ENCODE peak calls at places on chromosomes 11 and 22, in six cellular contexts. C is uterus, M is AG10803, L is cardiac muscle cell, B is MCF 10A, F is AG09309. X is an unnamed sample.
A peak's percentile ranks its signal among the peaks of the same experiment; 100 is the strongest.

GRCh38 chr22:44286673-44287072 is 26.1 kb downstream of the SHISAL1 start:
- DNase-seq in C (no peak), M (peak; percentile 84), L (peak; percentile 21), B (no peak), F (no peak), X (no peak)

GRCh38 chr11:61602775-61603569 is 22.1 kb upstream of the SYT7 start:
- DNase-seq in C (peak; percentile 93), M (peak; percentile 97), L (peak; percentile 97), B (peak; percentile 97), F (peak; percentile 94), X (no peak)

GRCh38 chr22:44026630-44027511 is 2.8 kb downstream of the PARVB start:
- DNase-seq in C (peak; percentile 38), M (peak; percentile 61), L (peak; percentile 62), B (no peak), F (no peak), X (no peak)

GRCh38 chr22:35619336-35620094 is 2.4 kb upstream of the MB start:
- DNase-seq in C (no peak), M (no peak), L (no peak), B (no peak), F (no peak), X (no peak)

GRCh38 chr22:35887296-35887875 is 141.2 kb downstream of the RBFOX2 start:
- DNase-seq in C (no peak), M (no peak), L (no peak), B (no peak), F (no peak), X (peak; percentile 62)

GRCh38 chr11:89487016-89487415 is 4.2 kb downstream of the NOX4 start:
- DNase-seq in C (no peak), M (peak; percentile 50), L (no peak), B (no peak), F (no peak), X (no peak)

GRCh38 chr22:30843245-30843644 is 125.3 kb downstream of the MORC2 start:
- DNase-seq in C (no peak), M (no peak), L (peak; percentile 24), B (peak; percentile 98), F (no peak), X (no peak)

GRCh38 chr11:10026514-10026913 is 267.5 kb downstream of the SBF2 start:
- DNase-seq in C (no peak), M (peak; percentile 61), L (peak; percentile 81), B (peak; percentile 8), F (no peak), X (no peak)

GRCh38 chr11:115778928-115779650 is 274.9 kb upstream of the CADM1 start:
- DNase-seq in C (no peak), M (no peak), L (no peak), B (no peak), F (no peak), X (no peak)

GRCh38 chr22:33743756-33744155 is 176.5 kb downstream of the LARGE1 start:
- DNase-seq in C (no peak), M (no peak), L (no peak), B (no peak), F (no peak), X (no peak)

GRCh38 chr11:75465701-75466531 is 32.9 kb upstream of the KLHL35 start:
- DNase-seq in C (no peak), M (peak; percentile 71), L (peak; percentile 61), B (no peak), F (no peak), X (no peak)

GRCh38 chr22:26592368-26593015 is 2.6 kb upstream of the TPST2 start:
- DNase-seq in C (no peak), M (no peak), L (no peak), B (no peak), F (no peak), X (no peak)

GRCh38 chr11:130533871-130534270 is 85.4 kb downstream of the ADAMTS15 start:
- DNase-seq in C (no peak), M (no peak), L (no peak), B (no peak), F (no peak), X (no peak)

GRCh38 chr11:67118059-67118766 is 850 bp upstream of the KDM2A start:
- DNase-seq in C (peak; percentile 51), M (peak; percentile 27), L (peak; percentile 46), B (no peak), F (no peak), X (peak; percentile 70)

GRCh38 chr22:27474711-27475547 is 326.6 kb downstream of the MN1 start:
- DNase-seq in C (peak; percentile 24), M (peak; percentile 93), L (peak; percentile 89), B (peak; percentile 98), F (peak; percentile 43), X (peak; percentile 80)

GRCh38 chr11:66022401-66023185 is 3.7 kb downstream of the CATSPER1 start:
- DNase-seq in C (peak; percentile 75), M (peak; percentile 46), L (peak; percentile 69), B (peak; percentile 58), F (no peak), X (peak; percentile 73)

GRCh38 chr11:65316979-65317786 is 2.5 kb downstream of the CDC42EP2 start:
- DNase-seq in C (peak; percentile 71), M (peak; percentile 94), L (peak; percentile 71), B (peak; percentile 84), F (peak; percentile 67), X (no peak)

GRCh38 chr22:36395922-36396321 is 8.2 kb upstream of the MYH9 start:
- DNase-seq in C (no peak), M (peak; percentile 35), L (peak; percentile 74), B (no peak), F (no peak), X (peak; percentile 45)

GRCh38 chr11:92482502-92482901 is 257.9 kb downstream of the FAT3 start:
- DNase-seq in C (no peak), M (no peak), L (no peak), B (no peak), F (no peak), X (no peak)

GRCh38 chr11:75380716-75381420 is 18.4 kb upstream of the RPS3 start:
- DNase-seq in C (no peak), M (no peak), L (no peak), B (no peak), F (no peak), X (peak; percentile 90)

GRCh38 chr11:119683783-119684182 is 45.2 kb downstream of the NECTIN1 start:
- DNase-seq in C (no peak), M (no peak), L (no peak), B (no peak), F (no peak), X (no peak)

GRCh38 chr11:65713212-65713969 is 1.3 kb downstream of the KAT5 start:
- DNase-seq in C (no peak), M (no peak), L (no peak), B (no peak), F (no peak), X (no peak)

DNA sequence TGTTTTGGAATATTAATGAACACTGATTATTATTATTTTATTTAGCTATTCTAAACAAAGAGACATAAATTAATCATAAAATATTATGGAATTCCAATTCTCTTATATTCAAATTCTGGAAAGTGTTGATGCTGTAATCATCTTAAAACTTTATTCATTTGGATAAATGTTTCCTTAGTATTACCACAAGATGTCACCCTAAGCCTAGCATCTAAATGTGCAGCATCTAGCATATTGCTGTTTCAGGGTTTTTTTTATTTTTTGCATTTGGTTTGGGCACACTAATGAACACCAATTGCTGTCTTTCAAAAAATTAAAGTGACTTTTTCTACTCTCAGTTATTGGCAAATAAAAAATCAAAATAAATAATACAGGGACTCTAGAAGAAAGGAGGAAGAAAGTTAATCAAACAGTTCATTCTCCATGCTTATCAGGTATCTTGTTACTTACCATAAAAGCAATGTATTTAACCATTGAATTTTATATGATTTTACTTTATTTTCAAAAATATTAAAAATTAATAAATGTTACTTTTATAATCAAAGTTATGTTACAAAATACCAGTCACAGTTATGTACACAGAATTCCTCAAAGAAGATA is 31.8 kb downstream of the DLG2 start:
- DNase-seq in C (no peak), M (peak; percentile 61), L (peak; percentile 71), B (peak; percentile 56), F (peak; percentile 23), X (no peak)
- TF ChIP-seq CTCF in C (peak; percentile 50), M (peak; percentile 68), L (peak; percentile 45), B (peak; percentile 56), F (peak; percentile 46), X (peak; percentile 83)

DNA sequence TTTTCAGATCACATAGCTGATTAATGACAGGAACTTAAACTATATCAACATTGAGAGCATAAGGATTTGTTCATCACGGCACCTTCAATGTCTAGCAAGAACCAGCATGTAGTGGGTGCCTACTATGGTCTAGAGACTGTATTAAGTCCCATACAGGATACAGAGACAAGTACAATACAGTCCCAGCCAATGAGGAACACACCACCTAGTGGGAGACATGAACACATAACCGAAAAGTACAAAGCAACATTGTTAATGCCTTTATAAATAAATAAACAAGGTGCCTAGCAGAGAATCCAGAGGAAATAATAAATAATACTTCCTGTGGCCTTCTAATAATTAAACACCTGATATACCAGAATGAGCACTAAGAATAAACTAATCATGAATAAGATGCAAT is 87.7 kb upstream of the OPCML start:
- DNase-seq in C (no peak), M (no peak), L (no peak), B (no peak), F (no peak), X (peak; percentile 16)
- TF ChIP-seq CTCF in C (no peak), M (no peak), L (no peak), B (peak; percentile 18), F (no peak), X (peak; percentile 30)

GRCh38 chr11:19116971-19117759 is at the start of gene ZDHHC13:
- DNase-seq in C (peak; percentile 93), M (peak; percentile 82), L (peak; percentile 91), B (peak; percentile 94), F (peak; percentile 43), X (peak; percentile 99)
- TF ChIP-seq CTCF in C (no peak), M (peak; percentile 47), L (peak; percentile 55), B (peak; percentile 34), F (peak; percentile 69), X (peak; percentile 63)

GRCh38 chr22:20268289-20268349 is at the start of gene RTN4R:
- DNase-seq in C (no peak), M (no peak), L (no peak), B (no peak), F (no peak), X (no peak)

GRCh38 chr22:20271114-20271994 is 3.2 kb upstream of the RTN4R start:
- DNase-seq in C (no peak), M (peak; percentile 12), L (no peak), B (no peak), F (no peak), X (no peak)

GRCh38 chr22:20267441-20268288 is 453 bp downstream of the RTN4R start:
- DNase-seq in C (no peak), M (no peak), L (no peak), B (peak; percentile 34), F (no peak), X (peak; percentile 54)

GRCh38 chr22:20264614-20265452 is 3.3 kb downstream of the RTN4R start:
- DNase-seq in C (no peak), M (no peak), L (no peak), B (no peak), F (no peak), X (no peak)

DNA sequence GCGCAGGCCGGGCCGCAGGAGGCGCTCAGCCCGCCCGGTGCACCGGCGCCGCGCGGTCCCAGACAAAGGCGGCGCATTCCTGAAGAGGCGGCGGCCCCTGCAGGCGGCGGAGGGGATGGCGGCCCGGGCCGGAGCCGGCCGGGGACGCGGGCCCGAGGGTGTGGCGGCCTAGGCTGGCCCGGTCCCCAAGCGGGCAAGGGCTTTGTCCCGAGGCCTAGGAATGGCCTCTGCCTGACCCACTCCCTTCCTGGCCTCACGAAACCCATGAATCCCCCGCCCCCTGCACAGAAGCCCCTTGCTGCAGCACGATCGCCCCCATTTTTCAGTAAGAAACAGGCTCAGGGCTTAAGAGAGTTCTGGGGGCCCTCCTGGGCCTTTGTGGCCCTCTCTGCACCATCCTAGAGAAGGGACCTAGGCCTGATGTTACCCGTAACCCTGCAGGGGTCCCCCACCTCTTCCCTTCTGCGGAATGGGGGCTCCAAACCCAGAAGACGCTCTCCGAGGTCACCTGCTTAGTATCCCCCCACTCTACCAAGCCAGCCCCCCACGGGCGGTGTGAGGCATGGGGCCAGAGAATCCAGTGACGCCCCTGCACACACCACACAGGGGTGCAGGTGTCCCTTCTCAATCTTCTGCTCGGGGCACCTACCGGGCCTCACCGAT is 363 bp upstream of the RTN4R start:
- DNase-seq in C (peak; percentile 68), M (peak; percentile 30), L (peak; percentile 50), B (peak; percentile 58), F (no peak), X (peak; percentile 86)
- TF ChIP-seq CTCF in C (peak; percentile 94), M (peak; percentile 35), L (peak; percentile 62), B (peak; percentile 63), F (peak; percentile 42), X (peak; percentile 75)